ENCODE peak calls at places on chromosomes 3 and 15, in five cellular contexts. K is cardiac fibroblast, F is posterior cingulate gyrus, M is amniotic stem cell, U is GM19239. N is an unnamed sample.

GRCh38 chr15:86055688-86056087 is 24.0 kb upstream of the AGBL1 start:
- DNase-seq in M (no peak), U (no peak), K (no peak), F (no peak), N (no peak)

GRCh38 chr3:169939320-169939719 is 27.3 kb upstream of the SEC62 start:
- DNase-seq in U (no peak), M (no peak), K (no peak), F (no peak), N (no peak)

GRCh38 chr3:115861166-115861733 is 237.9 kb downstream of the GAP43 start:
- DNase-seq in M (no peak), U (no peak), F (no peak), K (no peak), N (no peak)

GRCh38 chr3:123336001-123336400 is 112.9 kb downstream of the ADCY5 start:
- DNase-seq in U (no peak), F (peak), M (no peak), K (no peak), N (no peak)

GRCh38 chr15:27327467-27328045 is 356.6 kb downstream of the GABRG3 start:
- DNase-seq in F (no peak), M (no peak), K (no peak), U (no peak), N (no peak)

GRCh38 chr3:9994086-9994844 is 7.6 kb upstream of the EMC3 start:
- DNase-seq in F (no peak), K (peak), M (no peak), U (no peak), N (peak)

GRCh38 chr3:58999779-59000170 is 50.0 kb downstream of the CFAP20DC start:
- DNase-seq in M (no peak), U (no peak), F (no peak), K (no peak), N (peak)

GRCh38 chr15:80798911-80799310 is 19.7 kb downstream of the CEMIP start:
- DNase-seq in K (no peak), U (no peak), F (no peak), M (no peak), N (no peak)

GRCh38 chr3:87088984-87089841 is 98.3 kb upstream of the VGLL3 start:
- DNase-seq in K (peak), F (peak), M (no peak), U (peak), N (peak)

GRCh38 chr3:100455841-100456550 is 36.4 kb upstream of the TMEM45A start:
- DNase-seq in M (no peak), F (no peak), K (no peak), U (no peak), N (no peak)

GRCh38 chr3:122513386-122514122 is 1.2 kb downstream of the KPNA1 start:
- DNase-seq in F (no peak), U (no peak), M (peak), K (peak), N (no peak)

GRCh38 chr15:91302588-91303439 is 202.8 kb downstream of the SV2B start:
- DNase-seq in K (peak), F (peak), U (peak), M (peak), N (peak)

GRCh38 chr15:65937046-65937445 is 67.8 kb downstream of the RAB11A start:
- DNase-seq in F (no peak), U (no peak), M (no peak), K (no peak), N (no peak)

GRCh38 chr3:56845505-56845904 is 43.8 kb upstream of the ARHGEF3 start:
- DNase-seq in U (no peak), M (no peak), K (peak), F (no peak), N (no peak)

GRCh38 chr3:73432021-73432722 is 192.6 kb downstream of the PDZRN3 start:
- DNase-seq in M (no peak), U (no peak), K (peak), F (no peak), N (peak)

N was measured in amniotic epithelial cell.